ENCODE peak calls at places on chromosome 14, in seven cellular contexts. One of them, this sample, is unnamed.

GRCh38 chr14:28381656-28382055 is 384.9 kb upstream of the FOXG1 start:
- DNase-seq in tibial nerve: no peak
- DNase-seq in upper lobe of right lung: no peak
- DNase-seq in esophagus squamous epithelium: no peak
- DNase-seq in IMR-90: no peak
- DNase-seq in BJ: no peak
- DNase-seq in gastrocnemius medialis: no peak
- DNase-seq in this sample: peak

GRCh38 chr14:24612186-24612585 is 2.7 kb upstream of the GZMH start:
- DNase-seq in tibial nerve: no peak
- DNase-seq in upper lobe of right lung: no peak
- DNase-seq in esophagus squamous epithelium: no peak
- DNase-seq in IMR-90: no peak
- DNase-seq in BJ: no peak
- DNase-seq in gastrocnemius medialis: no peak
- DNase-seq in this sample: no peak

GRCh38 chr14:69715725-69716482 is 51.0 kb upstream of the SRSF5 start:
- DNase-seq in tibial nerve: no peak
- DNase-seq in upper lobe of right lung: peak
- DNase-seq in esophagus squamous epithelium: no peak
- DNase-seq in IMR-90: peak
- DNase-seq in BJ: no peak
- DNase-seq in gastrocnemius medialis: no peak
- DNase-seq in this sample: peak

GRCh38 chr14:74747237-74747636 is 15.9 kb upstream of the YLPM1 start:
- DNase-seq in tibial nerve: no peak
- DNase-seq in upper lobe of right lung: no peak
- DNase-seq in esophagus squamous epithelium: no peak
- DNase-seq in IMR-90: no peak
- DNase-seq in BJ: no peak
- DNase-seq in gastrocnemius medialis: no peak
- DNase-seq in this sample: no peak

GRCh38 chr14:101731187-101732080 is 30.1 kb upstream of the PPP2R5C start:
- DNase-seq in tibial nerve: no peak
- DNase-seq in upper lobe of right lung: peak
- DNase-seq in esophagus squamous epithelium: peak
- DNase-seq in IMR-90: peak
- DNase-seq in BJ: no peak
- DNase-seq in gastrocnemius medialis: peak
- DNase-seq in this sample: peak

GRCh38 chr14:97517566-97518234 is 720.5 kb downstream of the VRK1 start:
- DNase-seq in tibial nerve: no peak
- DNase-seq in upper lobe of right lung: no peak
- DNase-seq in esophagus squamous epithelium: no peak
- DNase-seq in IMR-90: no peak
- DNase-seq in BJ: no peak
- DNase-seq in gastrocnemius medialis: no peak
- DNase-seq in this sample: no peak

GRCh38 chr14:77036484-77037337 is 8.2 kb upstream of the IRF2BPL start:
- DNase-seq in tibial nerve: no peak
- DNase-seq in upper lobe of right lung: no peak
- DNase-seq in esophagus squamous epithelium: no peak
- DNase-seq in IMR-90: no peak
- DNase-seq in BJ: no peak
- DNase-seq in gastrocnemius medialis: no peak
- DNase-seq in this sample: no peak

GRCh38 chr14:78967111-78967809 is 797.1 kb downstream of the NRXN3 start:
- DNase-seq in tibial nerve: no peak
- DNase-seq in upper lobe of right lung: no peak
- DNase-seq in esophagus squamous epithelium: no peak
- DNase-seq in IMR-90: peak
- DNase-seq in BJ: peak
- DNase-seq in gastrocnemius medialis: no peak
- DNase-seq in this sample: no peak

GRCh38 chr14:63663428-63664142 is 21.9 kb upstream of the WDR89 start:
- DNase-seq in tibial nerve: no peak
- DNase-seq in upper lobe of right lung: no peak
- DNase-seq in esophagus squamous epithelium: no peak
- DNase-seq in IMR-90: no peak
- DNase-seq in BJ: no peak
- DNase-seq in gastrocnemius medialis: no peak
- DNase-seq in this sample: peak

GRCh38 chr14:41605550-41606248 is 977 bp upstream of the LRFN5 start:
- DNase-seq in tibial nerve: no peak
- DNase-seq in upper lobe of right lung: no peak
- DNase-seq in esophagus squamous epithelium: no peak
- DNase-seq in IMR-90: peak
- DNase-seq in BJ: no peak
- DNase-seq in gastrocnemius medialis: no peak
- DNase-seq in this sample: no peak
- H3K4me3 ChIP-seq in tibial nerve: peak
- H3K4me3 ChIP-seq in upper lobe of right lung: peak
- H3K4me3 ChIP-seq in esophagus squamous epithelium: no peak
- H3K4me3 ChIP-seq in IMR-90: peak
- H3K4me3 ChIP-seq in BJ: peak
- H3K4me3 ChIP-seq in gastrocnemius medialis: peak
- H3K4me3 ChIP-seq in this sample: peak

GRCh38 chr14:99972748-99973466 is 92.3 kb upstream of the EVL start:
- DNase-seq in tibial nerve: no peak
- DNase-seq in upper lobe of right lung: no peak
- DNase-seq in esophagus squamous epithelium: no peak
- DNase-seq in IMR-90: no peak
- DNase-seq in BJ: no peak
- DNase-seq in gastrocnemius medialis: no peak
- DNase-seq in this sample: no peak
- TF ChIP-seq CTCF in tibial nerve: no peak
- TF ChIP-seq CTCF in upper lobe of right lung: no peak
- TF ChIP-seq CTCF in esophagus squamous epithelium: no peak
- TF ChIP-seq CTCF in IMR-90: no peak
- TF ChIP-seq CTCF in BJ: no peak
- TF ChIP-seq CTCF in gastrocnemius medialis: no peak
- TF ChIP-seq CTCF in this sample: no peak

GRCh38 chr14:105211758-105212089 is 30.6 kb upstream of the NUDT14 start:
- DNase-seq in tibial nerve: no peak
- DNase-seq in upper lobe of right lung: no peak
- DNase-seq in esophagus squamous epithelium: no peak
- DNase-seq in IMR-90: no peak
- DNase-seq in BJ: no peak
- DNase-seq in gastrocnemius medialis: no peak
- DNase-seq in this sample: no peak
- H3K4me3 ChIP-seq in tibial nerve: no peak
- H3K4me3 ChIP-seq in upper lobe of right lung: no peak
- H3K4me3 ChIP-seq in esophagus squamous epithelium: no peak
- H3K4me3 ChIP-seq in IMR-90: no peak
- H3K4me3 ChIP-seq in BJ: no peak
- H3K4me3 ChIP-seq in gastrocnemius medialis: no peak
- H3K4me3 ChIP-seq in this sample: no peak

GRCh38 chr14:60515244-60515695 is 6.3 kb downstream of the SIX6 start:
- DNase-seq in tibial nerve: no peak
- DNase-seq in upper lobe of right lung: no peak
- DNase-seq in esophagus squamous epithelium: no peak
- DNase-seq in IMR-90: no peak
- DNase-seq in BJ: no peak
- DNase-seq in gastrocnemius medialis: no peak
- DNase-seq in this sample: no peak
- TF ChIP-seq CTCF in tibial nerve: no peak
- TF ChIP-seq CTCF in upper lobe of right lung: no peak
- TF ChIP-seq CTCF in esophagus squamous epithelium: no peak
- TF ChIP-seq CTCF in IMR-90: no peak
- TF ChIP-seq CTCF in BJ: no peak
- TF ChIP-seq CTCF in gastrocnemius medialis: no peak
- TF ChIP-seq CTCF in this sample: peak